ENCODE peak calls at places on chromosomes 3 and 15, in eight cellular contexts. C, V, E, M, X, J, K and A are unnamed samples.

GRCh38 chr3:183777016-183777618 is 48.3 kb downstream of the MAP6D1 start:
- DNase-seq in C (no peak), J (no peak), X (no peak), K (no peak), M (no peak), E (no peak), V (no peak), A (no peak)

GRCh38 chr3:52122491-52122890 is 31.7 kb downstream of the POC1A start:
- DNase-seq in M (no peak), J (no peak), C (no peak), X (no peak), E (no peak), V (no peak), K (no peak), A (no peak)

GRCh38 chr3:66620185-66620803 is 119.5 kb upstream of the LRIG1 start:
- DNase-seq in X (no peak), J (no peak), E (no peak), K (no peak), M (no peak), C (no peak), V (no peak), A (no peak)

GRCh38 chr15:58314593-58315216 is 117.1 kb upstream of the LIPC start:
- DNase-seq in V (no peak), J (no peak), E (no peak), C (no peak), X (no peak), K (no peak), M (no peak), A (no peak)

GRCh38 chr3:31288641-31289100 is 244.1 kb upstream of the STT3B start:
- DNase-seq in V (peak), K (peak), M (peak), J (no peak), E (peak), C (no peak), X (peak), A (no peak)

GRCh38 chr3:170751894-170752283 is 118.1 kb downstream of the RPL22L1 start:
- DNase-seq in V (no peak), C (no peak), M (no peak), X (no peak), K (no peak), J (no peak), E (peak), A (no peak)

GRCh38 chr3:52120576-52121458 is 33.4 kb downstream of the POC1A start:
- DNase-seq in E (no peak), V (no peak), K (no peak), M (no peak), C (no peak), X (peak), J (no peak), A (no peak)

GRCh38 chr3:16890605-16891333 is 6.0 kb downstream of the PLCL2 start:
- DNase-seq in K (no peak), E (no peak), V (peak), C (no peak), M (no peak), X (no peak), J (no peak), A (no peak)

GRCh38 chr3:54146383-54147239 is 24.3 kb downstream of the CACNA2D3 start:
- DNase-seq in J (no peak), E (peak), M (peak), K (peak), C (no peak), X (peak), V (no peak), A (peak)

GRCh38 chr15:83436513-83437158 is 10.5 kb upstream of the SH3GL3 start:
- DNase-seq in E (peak), M (no peak), C (no peak), X (peak), V (peak), J (no peak), K (no peak), A (no peak)

GRCh38 chr3:80696280-80696679 is 928.5 kb upstream of the ROBO1 start:
- DNase-seq in M (no peak), C (no peak), E (no peak), K (no peak), X (no peak), V (no peak), J (no peak), A (no peak)

GRCh38 chr15:58440181-58440910 is 8.6 kb downstream of the LIPC start:
- DNase-seq in C (no peak), X (peak), K (no peak), E (peak), V (peak), M (no peak), J (peak), A (no peak)

GRCh38 chr15:41926184-41927056 is 32.6 kb upstream of the SPTBN5 start:
- DNase-seq in J (no peak), V (no peak), M (no peak), C (no peak), K (no peak), E (no peak), X (peak), A (no peak)

GRCh38 chr3:126522363-126522788 is 1.6 kb upstream of the CHST13 start:
- DNase-seq in C (peak), K (peak), J (peak), X (peak), E (peak), M (peak), V (peak), A (peak)

GRCh38 chr3:71672302-71672701 is 52.9 kb downstream of the EIF4E3 start:
- DNase-seq in V (no peak), M (no peak), C (no peak), E (no peak), K (no peak), X (no peak), J (no peak), A (no peak)

GRCh38 chr15:29770796-29771195 is 51.5 kb downstream of the TJP1 start:
- DNase-seq in X (no peak), K (no peak), V (peak), C (no peak), E (no peak), M (no peak), J (no peak), A (no peak)

GRCh38 chr15:74320358-74321247 is 46.8 kb downstream of the CYP11A1 start:
- DNase-seq in V (peak), C (peak), K (peak), X (peak), E (peak), J (no peak), M (peak), A (no peak)

DNA sequence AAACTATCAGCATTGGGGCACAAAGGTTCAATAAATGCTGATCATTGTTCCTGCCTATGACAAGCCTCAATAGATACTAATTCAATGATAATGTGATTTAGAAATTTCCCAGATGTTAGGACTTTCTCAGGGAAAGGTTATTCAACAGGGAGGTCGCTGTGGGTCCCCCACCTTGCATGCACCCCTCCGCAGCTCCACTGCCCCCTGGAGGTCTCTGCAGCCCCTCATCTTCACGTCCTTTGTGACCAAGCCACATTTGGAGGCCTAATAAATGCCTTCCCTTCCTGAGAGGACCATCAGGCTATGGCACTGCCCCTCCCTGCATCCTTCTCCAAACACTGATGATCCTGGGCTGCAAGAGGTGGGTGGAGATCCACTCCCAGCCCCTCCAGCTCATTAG is 50.2 kb downstream of the NOX5 start:
- DNase-seq in J (no peak), X (no peak), E (no peak), V (no peak), K (no peak), M (no peak), C (no peak), A (no peak)
- TF ChIP-seq CTCF in J (no peak), X (no peak), E (no peak), V (peak), K (no peak), M (no peak), C (no peak), A (peak)

GRCh38 chr3:187955076-187955952 is 198.6 kb upstream of the LPP start:
- DNase-seq in K (no peak), M (no peak), C (no peak), J (no peak), E (peak), X (peak), V (peak), A (no peak)
- TF ChIP-seq CTCF in K (no peak), M (no peak), C (no peak), J (no peak), E (no peak), X (no peak), V (no peak), A (no peak)

GRCh38 chr3:157374931-157375330 is 61.7 kb upstream of the PTX3 start:
- DNase-seq in C (no peak), V (no peak), J (no peak), M (no peak), E (no peak), K (no peak), X (no peak), A (no peak)

GRCh38 chr3:157370867-157371266 is 65.8 kb upstream of the PTX3 start:
- DNase-seq in E (peak), M (no peak), V (no peak), K (no peak), C (no peak), J (no peak), X (peak), A (no peak)

GRCh38 chr3:157375342-157375986 is 61.2 kb upstream of the PTX3 start:
- DNase-seq in M (no peak), J (no peak), X (no peak), V (no peak), K (no peak), E (no peak), C (no peak), A (no peak)

GRCh38 chr3:157376596-157377300 is 59.9 kb upstream of the PTX3 start:
- DNase-seq in C (no peak), V (no peak), J (no peak), E (no peak), K (no peak), X (no peak), M (no peak), A (no peak)

DNA sequence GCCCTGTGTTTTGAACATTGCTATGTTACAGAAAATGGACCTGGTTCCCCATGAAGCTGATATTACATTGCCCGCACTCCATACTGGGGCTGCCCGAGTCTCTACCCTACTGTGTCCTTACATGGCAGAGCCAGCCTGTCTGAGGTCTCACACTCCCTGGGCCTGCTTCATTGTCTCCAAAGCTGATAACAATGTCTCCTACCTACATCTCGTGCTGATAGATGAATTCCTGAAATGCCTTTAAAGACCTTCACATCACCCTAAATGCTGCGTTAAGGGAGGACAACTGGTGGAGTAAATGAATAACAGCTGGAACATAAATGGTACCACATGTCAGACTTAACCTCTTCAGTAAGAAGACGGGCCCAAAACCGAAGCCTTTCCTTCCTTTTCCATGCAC is 62.9 kb upstream of the PTX3 start:
- DNase-seq in J (no peak), X (peak), K (no peak), M (no peak), C (no peak), E (peak), V (no peak), A (no peak)
- TF ChIP-seq CTCF in J (no peak), X (no peak), K (no peak), M (no peak), C (no peak), E (no peak), V (no peak), A (no peak)

DNA sequence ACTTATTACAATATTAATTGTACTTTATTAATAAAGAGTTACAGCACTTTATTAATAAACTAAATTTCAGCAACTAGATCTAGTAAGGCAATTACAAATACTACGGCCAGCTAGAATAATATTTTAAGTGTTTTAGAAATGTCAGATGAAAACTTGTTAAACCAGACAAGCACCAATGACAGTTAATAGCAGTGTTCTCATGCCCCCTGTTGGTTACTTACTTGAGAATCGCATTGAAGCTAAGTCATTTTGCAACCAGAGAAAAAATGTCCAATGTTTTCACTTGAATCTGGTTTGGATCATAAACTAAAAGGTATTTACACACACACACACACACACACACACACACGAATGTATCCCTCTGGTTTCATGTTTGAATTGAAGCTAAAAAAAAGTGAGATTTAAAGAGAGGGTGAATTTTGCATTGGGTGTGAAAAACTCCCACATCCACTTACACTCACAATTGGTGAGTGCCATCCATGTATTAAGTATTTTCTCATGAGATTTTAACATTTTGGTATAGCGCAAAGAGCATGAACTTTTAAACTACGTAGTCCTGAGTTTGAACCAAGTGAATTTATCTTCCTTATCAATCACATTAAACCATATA is 347.7 kb downstream of the ZBBX start:
- DNase-seq in K (no peak), C (no peak), X (peak), E (peak), V (peak), J (no peak), M (no peak), A (no peak)
- TF ChIP-seq CTCF in K (peak), C (no peak), X (peak), E (peak), V (peak), J (peak), M (peak), A (peak)

DNA sequence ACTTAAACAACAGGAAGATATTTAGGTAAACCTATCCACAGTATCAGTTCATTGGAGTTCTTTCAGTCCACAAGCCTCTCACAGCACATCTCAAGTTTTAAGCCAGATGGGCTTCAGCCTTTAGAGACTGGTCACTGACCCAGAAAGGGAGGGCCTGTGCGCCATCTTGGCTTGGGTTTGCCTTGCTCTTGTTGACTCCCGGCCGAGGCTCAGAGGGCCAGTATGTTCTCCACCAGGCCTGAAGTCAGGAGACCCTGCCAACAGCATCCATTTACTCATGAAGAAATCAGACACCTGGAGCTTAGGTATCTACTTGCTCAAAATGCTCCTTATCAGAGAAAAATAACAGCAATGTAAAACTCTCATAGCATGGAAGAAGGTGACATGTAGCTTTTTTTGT is 6.2 kb downstream of the RGMA start:
- DNase-seq in M (no peak), J (no peak), K (no peak), C (no peak), X (no peak), V (no peak), E (no peak), A (no peak)
- TF ChIP-seq CTCF in M (no peak), J (no peak), K (no peak), C (no peak), X (no peak), V (no peak), E (no peak), A (no peak)

DNA sequence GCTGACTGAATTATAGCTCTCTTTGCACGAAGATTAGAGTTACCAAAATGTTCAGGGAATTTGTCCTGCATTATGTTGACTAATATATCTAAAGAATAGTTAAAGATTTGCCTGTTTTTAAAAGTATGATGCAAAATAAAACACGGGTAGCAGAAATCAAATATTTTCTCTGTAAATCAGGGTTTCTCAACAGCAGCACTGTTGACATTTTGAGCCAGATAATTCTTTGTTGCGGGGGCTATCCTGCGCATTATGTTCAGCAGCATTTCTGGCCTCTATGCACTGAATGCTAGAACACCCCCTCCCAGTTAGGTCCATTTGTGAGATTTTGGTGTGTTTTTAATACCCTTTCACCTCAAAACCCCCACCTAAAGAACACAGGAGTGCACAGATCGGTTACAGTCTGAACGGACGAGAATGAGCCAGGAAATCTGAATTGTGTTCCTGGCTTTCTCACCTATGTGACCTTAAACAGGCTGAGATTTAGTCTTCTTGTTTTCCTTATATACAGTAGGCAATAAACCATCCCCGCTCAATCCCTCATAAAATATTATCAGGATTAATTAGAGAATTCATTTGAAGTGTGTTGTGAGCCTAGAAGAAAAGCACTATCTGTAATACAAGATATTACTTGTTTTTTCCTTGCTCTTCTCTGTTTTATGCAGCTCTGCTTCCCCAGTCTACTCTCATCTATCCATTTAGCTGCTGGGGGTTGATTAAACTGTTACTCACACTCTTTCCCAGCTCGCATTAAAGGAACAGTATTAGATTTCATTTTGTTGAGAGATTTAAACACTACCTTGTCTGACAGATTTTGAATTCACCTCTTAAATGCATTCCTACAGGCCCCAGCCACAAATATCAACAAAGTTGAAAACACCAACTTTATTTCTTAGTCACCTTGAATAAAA is 247.5 kb upstream of the GOLIM4 start:
- DNase-seq in V (no peak), M (no peak), J (no peak), X (no peak), E (no peak), K (no peak), C (no peak), A (no peak)
- TF ChIP-seq CTCF in V (no peak), M (no peak), J (no peak), X (no peak), E (no peak), K (no peak), C (no peak), A (no peak)

DNA sequence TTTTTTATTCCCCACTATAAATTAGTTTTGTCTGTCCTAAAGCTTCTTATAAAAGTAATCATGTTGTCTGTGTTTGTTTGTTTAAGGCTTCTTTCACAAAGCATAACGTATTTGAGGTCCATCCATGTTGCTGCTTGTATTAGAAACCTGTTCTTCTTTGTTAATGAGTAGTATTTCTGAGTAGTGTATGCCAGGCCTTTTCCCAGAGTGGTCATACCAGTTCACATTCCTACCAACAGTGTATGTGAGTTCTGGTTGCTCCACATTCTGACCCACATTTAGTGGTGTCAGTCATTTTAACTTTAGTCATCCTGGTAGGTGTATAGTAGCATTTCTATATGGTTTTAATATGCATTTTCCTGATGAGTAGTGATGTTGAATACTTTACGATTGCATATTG is 98.6 kb downstream of the NEO1 start:
- DNase-seq in V (no peak), C (no peak), J (no peak), E (no peak), M (no peak), K (no peak), X (no peak), A (no peak)
- TF ChIP-seq CTCF in V (no peak), C (no peak), J (no peak), E (no peak), M (no peak), K (no peak), X (no peak), A (no peak)

GRCh38 chr3:172635588-172635987 is 75.3 kb downstream of the NCEH1 start:
- DNase-seq in X (no peak), K (no peak), J (no peak), M (no peak), E (no peak), V (no peak), C (no peak), A (no peak)
- TF ChIP-seq CTCF in X (no peak), K (no peak), J (no peak), M (no peak), E (no peak), V (no peak), C (no peak), A (no peak)